ENCODE peak calls at places on chromosomes 7 and 10, in five cellular contexts. H is sigmoid colon, N is IMR-90, E is tibial nerve, V is suprapubic skin. F is an unnamed sample.

GRCh38 chr10:100265821-100266485 is 1.5 kb downstream of the CWF19L1 start:
- DNase-seq in E (no peak), V (no peak), N (no peak), H (no peak), F (no peak)

GRCh38 chr10:98269435-98269912 is 1.5 kb upstream of the LOXL4 start:
- DNase-seq in N (peak), V (peak), H (peak), E (peak), F (peak)

GRCh38 chr7:152541892-152542291 is 106.1 kb upstream of the KMT2C start:
- DNase-seq in E (no peak), N (no peak), H (no peak), V (no peak), F (no peak)

GRCh38 chr10:113476191-113476590 is 76.7 kb upstream of the HABP2 start:
- DNase-seq in H (no peak), N (no peak), E (no peak), V (no peak), F (peak)

GRCh38 chr10:8279598-8279997 is 225.1 kb downstream of the GATA3 start:
- DNase-seq in H (no peak), V (no peak), E (no peak), N (peak), F (no peak)

GRCh38 chr10:131109746-131110145 is 201.8 kb downstream of the TCERG1L start:
- DNase-seq in H (no peak), N (no peak), V (no peak), E (no peak), F (no peak)

GRCh38 chr10:125087191-125087896 is 73.0 kb downstream of the CTBP2 start:
- DNase-seq in V (peak), E (no peak), N (no peak), H (peak), F (no peak)

GRCh38 chr10:114427124-114427852 is 23.0 kb upstream of the AFAP1L2 start:
- DNase-seq in V (no peak), H (no peak), N (no peak), E (no peak), F (no peak)

GRCh38 chr10:89144836-89145235 is 62.3 kb downstream of the CH25H start:
- DNase-seq in E (no peak), N (no peak), H (no peak), V (no peak), F (no peak)

GRCh38 chr7:34756691-34757090 is 98.7 kb downstream of the NPSR1 start:
- DNase-seq in H (no peak), E (no peak), V (no peak), N (no peak), F (no peak)

GRCh38 chr7:143419880-143420279 is 11.2 kb upstream of the EPHA1 start:
- DNase-seq in N (no peak), E (no peak), H (no peak), V (no peak), F (no peak)

GRCh38 chr7:151366872-151367207 is 25.2 kb downstream of the NUB1 start:
- DNase-seq in N (peak), V (no peak), H (peak), E (no peak), F (no peak)

GRCh38 chr10:18713077-18713476 is 53.8 kb downstream of the ARL5B start:
- DNase-seq in E (no peak), N (peak), H (no peak), V (no peak), F (no peak)

GRCh38 chr10:29828978-29829377 is 194.2 kb upstream of the SVIL start:
- DNase-seq in N (no peak), E (no peak), V (no peak), H (no peak), F (no peak)

GRCh38 chr7:4709187-4709586 is 27.1 kb downstream of the FOXK1 start:
- DNase-seq in H (no peak), E (no peak), N (no peak), V (no peak), F (no peak)

GRCh38 chr10:75431180-75432111 is at the start of gene LRMDA:
- DNase-seq in V (peak), N (no peak), H (peak), E (peak), F (peak)

GRCh38 chr7:70325509-70326101 is 727.3 kb downstream of the AUTS2 start:
- DNase-seq in N (peak), E (no peak), H (no peak), V (no peak), F (no peak)

GRCh38 chr10:112990271-112990670 is 40.2 kb downstream of the TCF7L2 start:
- DNase-seq in E (no peak), H (no peak), N (no peak), V (no peak), F (no peak)

GRCh38 chr10:59971915-59972314 is 65.6 kb upstream of the CCDC6 start:
- DNase-seq in N (no peak), E (no peak), V (no peak), H (no peak), F (no peak)

GRCh38 chr10:19958787-19959186 is 142.6 kb downstream of the PLXDC2 start:
- DNase-seq in E (no peak), N (no peak), V (no peak), H (no peak), F (no peak)

GRCh38 chr7:5420108-5420840 is 3.4 kb downstream of the TNRC18 start:
- DNase-seq in V (no peak), N (no peak), H (no peak), E (no peak), F (peak)

GRCh38 chr7:157139142-157140117 is 704 bp downstream of the UBE3C start:
- DNase-seq in V (peak), H (peak), N (peak), E (no peak), F (peak)

GRCh38 chr7:157138101-157138423 is 664 bp upstream of the UBE3C start:
- DNase-seq in E (no peak), V (no peak), N (no peak), H (no peak), F (no peak)

GRCh38 chr7:157133304-157133703 is 5.4 kb upstream of the UBE3C start:
- DNase-seq in N (no peak), H (no peak), E (no peak), V (no peak), F (no peak)

GRCh38 chr7:157138424-157139141 is at the start of gene UBE3C:
- DNase-seq in E (peak), H (peak), N (peak), V (peak), F (peak)

GRCh38 chr7:157136372-157136771 is 2.4 kb upstream of the UBE3C start:
- DNase-seq in V (no peak), N (peak), E (no peak), H (no peak), F (no peak)
- H3K4me3 ChIP-seq in V (no peak), N (no peak), E (no peak), H (no peak), F (no peak)

DNA sequence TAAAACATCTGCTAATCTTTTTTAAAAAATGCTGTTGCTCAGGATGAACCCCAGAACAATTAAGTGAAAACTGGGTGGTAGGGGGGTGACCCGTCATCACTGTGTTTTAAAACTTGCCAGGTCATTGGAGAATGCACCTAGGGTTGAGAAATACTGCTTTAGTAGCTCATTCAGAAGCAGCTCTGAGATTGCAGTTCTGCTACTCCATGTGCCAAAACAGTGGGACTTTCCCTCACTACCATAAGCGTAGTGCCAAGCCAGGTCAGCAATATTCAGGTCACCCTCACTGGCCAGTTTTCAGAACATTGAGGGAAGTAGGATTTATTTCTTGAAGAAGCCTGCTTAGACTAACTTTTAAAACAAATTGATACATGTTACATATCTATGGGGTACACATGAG is 5.2 kb downstream of the STEAP2 start:
- DNase-seq in V (no peak), N (no peak), E (no peak), H (no peak), F (no peak)
- TF ChIP-seq POLR2A in V (no peak), N (no peak), E (no peak), H (no peak), F (no peak)

GRCh38 chr10:11401314-11402222 is 209.9 kb downstream of the USP6NL start:
- DNase-seq in V (no peak), N (no peak), H (no peak), E (no peak), F (no peak)
- TF ChIP-seq CTCF in V (no peak), N (no peak), H (no peak), E (no peak), F (no peak)

GRCh38 chr10:123995461-123996131 is 97.8 kb downstream of the CHST15 start:
- DNase-seq in E (no peak), H (peak), N (peak), V (no peak), F (peak)
- H3K4me3 ChIP-seq in E (peak), H (peak), N (no peak), V (no peak), F (peak)

GRCh38 chr7:133564484-133564883 is 311.6 kb downstream of the EXOC4 start:
- DNase-seq in N (no peak), E (no peak), H (no peak), V (no peak), F (no peak)
- TF ChIP-seq POLR2A in N (no peak), E (no peak), H (no peak), V (no peak), F (no peak)

GRCh38 chr7:18755793-18756192 is 260.2 kb downstream of the HDAC9 start:
- DNase-seq in E (no peak), V (no peak), H (no peak), N (no peak), F (no peak)

GRCh38 chr7:18760046-18760445 is 264.5 kb downstream of the HDAC9 start:
- DNase-seq in H (no peak), N (peak), E (no peak), V (no peak), F (no peak)

GRCh38 chr7:18756378-18757050 is 261.0 kb downstream of the HDAC9 start:
- DNase-seq in E (no peak), N (no peak), V (no peak), H (no peak), F (no peak)

GRCh38 chr7:18753972-18754610 is 258.5 kb downstream of the HDAC9 start:
- DNase-seq in N (peak), H (no peak), V (no peak), E (no peak), F (no peak)

DNA sequence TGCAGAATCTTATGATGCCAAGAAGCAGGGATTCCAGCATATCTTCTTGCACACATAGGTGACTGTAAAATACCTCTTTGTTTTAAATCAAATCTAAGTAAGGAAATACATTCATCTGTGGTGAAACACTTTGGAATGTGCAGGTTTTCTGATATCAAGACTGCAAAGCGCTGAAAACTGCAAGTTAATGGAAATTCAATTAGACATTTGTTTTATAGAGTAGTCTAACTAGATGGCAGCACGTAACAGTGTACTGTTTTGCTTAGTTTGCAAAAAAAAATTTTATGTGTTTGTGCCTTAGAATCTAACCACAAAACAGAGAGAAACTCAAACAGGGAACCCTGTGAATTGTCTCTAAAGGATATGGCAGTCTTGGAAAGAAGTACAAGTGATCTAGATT is 259.2 kb downstream of the HDAC9 start:
- DNase-seq in E (no peak), H (no peak), V (no peak), N (peak), F (no peak)
- TF ChIP-seq CTCF in E (no peak), H (no peak), V (no peak), N (no peak), F (no peak)

F was measured in uterus.